ENCODE peak calls at places on chromosomes 6 and 20, in five cellular contexts. One of them, this sample, is unnamed.

GRCh38 chr20:47295921-47296426 is 60.5 kb downstream of the ZMYND8 start:
- DNase-seq in psoas muscle: no peak
- DNase-seq in DND-41: no peak
- DNase-seq in MM.1S: no peak
- DNase-seq in astrocyte: peak; percentile 62
- DNase-seq in this sample: peak; percentile 12

GRCh38 chr6:108580645-108581044 is 19.9 kb downstream of the FOXO3 start:
- DNase-seq in psoas muscle: no peak
- DNase-seq in DND-41: no peak
- DNase-seq in MM.1S: no peak
- DNase-seq in astrocyte: no peak
- DNase-seq in this sample: no peak

GRCh38 chr6:116059713-116060571 is 749 bp downstream of the FRK start:
- DNase-seq in psoas muscle: no peak
- DNase-seq in DND-41: no peak
- DNase-seq in MM.1S: peak; percentile 58
- DNase-seq in astrocyte: peak; percentile 6
- DNase-seq in this sample: no peak

GRCh38 chr20:19620471-19620870 is 137.6 kb upstream of the RIN2 start:
- DNase-seq in psoas muscle: no peak
- DNase-seq in DND-41: no peak
- DNase-seq in MM.1S: no peak
- DNase-seq in astrocyte: no peak
- DNase-seq in this sample: no peak

GRCh38 chr6:133757330-133757729 is 131.6 kb upstream of the TCF21 start:
- DNase-seq in psoas muscle: no peak
- DNase-seq in DND-41: no peak
- DNase-seq in MM.1S: no peak
- DNase-seq in astrocyte: no peak
- DNase-seq in this sample: no peak

GRCh38 chr6:27752038-27752885 is 159.9 kb downstream of the OR2B2 start:
- DNase-seq in psoas muscle: peak; percentile 28
- DNase-seq in DND-41: peak; percentile 66
- DNase-seq in MM.1S: peak; percentile 84
- DNase-seq in astrocyte: peak; percentile 60
- DNase-seq in this sample: peak; percentile 6

GRCh38 chr20:59322813-59323469 is 22.5 kb downstream of the EDN3 start:
- DNase-seq in psoas muscle: no peak
- DNase-seq in DND-41: no peak
- DNase-seq in MM.1S: no peak
- DNase-seq in astrocyte: no peak
- DNase-seq in this sample: no peak

GRCh38 chr6:80445752-80446151 is 339.3 kb downstream of the BCKDHB start:
- DNase-seq in psoas muscle: no peak
- DNase-seq in DND-41: no peak
- DNase-seq in MM.1S: no peak
- DNase-seq in astrocyte: no peak
- DNase-seq in this sample: no peak

GRCh38 chr20:57928181-57928967 is 218.6 kb upstream of the PMEPA1 start:
- DNase-seq in psoas muscle: no peak
- DNase-seq in DND-41: no peak
- DNase-seq in MM.1S: no peak
- DNase-seq in astrocyte: peak; percentile 56
- DNase-seq in this sample: no peak

GRCh38 chr6:34557228-34557627 is 1.1 kb upstream of the SPDEF start:
- DNase-seq in psoas muscle: no peak
- DNase-seq in DND-41: no peak
- DNase-seq in MM.1S: no peak
- DNase-seq in astrocyte: no peak
- DNase-seq in this sample: no peak

DNA sequence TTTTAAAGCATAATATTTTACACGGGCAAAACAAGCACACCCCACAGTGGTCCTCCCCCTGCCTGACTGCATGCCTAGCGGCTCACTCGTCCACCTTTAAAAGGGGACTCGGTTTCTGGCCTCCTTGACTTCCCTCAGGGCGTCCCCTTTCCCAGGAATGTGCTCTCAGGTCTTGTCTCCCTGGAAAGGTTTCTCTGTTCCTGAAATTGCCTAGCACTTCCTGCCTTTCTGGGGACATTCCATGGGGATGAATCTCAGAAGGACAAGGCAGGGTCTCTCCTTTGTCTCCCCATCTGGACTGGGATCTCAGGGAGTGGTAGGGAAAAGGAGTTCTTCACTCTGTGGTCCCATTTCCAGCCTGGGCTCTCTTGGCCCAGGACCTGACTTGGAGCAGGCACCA is 4.9 kb downstream of the TCF15 start:
- DNase-seq in psoas muscle: no peak
- DNase-seq in DND-41: no peak
- DNase-seq in MM.1S: no peak
- DNase-seq in astrocyte: no peak
- DNase-seq in this sample: no peak
- H3K27ac ChIP-seq in psoas muscle: peak overlapping the region; percentile 46
- H3K27ac ChIP-seq in DND-41: no peak overlapping the region
- H3K27ac ChIP-seq in MM.1S: no peak overlapping the region
- H3K27ac ChIP-seq in astrocyte: no peak overlapping the region
- H3K27ac ChIP-seq in this sample: no peak overlapping the region

GRCh38 chr20:32831982-32832381 is 12.2 kb downstream of the MAPRE1 start:
- DNase-seq in psoas muscle: no peak
- DNase-seq in DND-41: no peak
- DNase-seq in MM.1S: no peak
- DNase-seq in astrocyte: no peak
- DNase-seq in this sample: no peak

GRCh38 chr20:32834972-32835371 is 15.2 kb downstream of the MAPRE1 start:
- DNase-seq in psoas muscle: no peak
- DNase-seq in DND-41: no peak
- DNase-seq in MM.1S: no peak
- DNase-seq in astrocyte: no peak
- DNase-seq in this sample: no peak

GRCh38 chr20:32830437-32830836 is 10.7 kb downstream of the MAPRE1 start:
- DNase-seq in psoas muscle: no peak
- DNase-seq in DND-41: no peak
- DNase-seq in MM.1S: no peak
- DNase-seq in astrocyte: no peak
- DNase-seq in this sample: no peak

GRCh38 chr20:32829291-32830005 is 9.7 kb downstream of the MAPRE1 start:
- DNase-seq in psoas muscle: peak; percentile 59
- DNase-seq in DND-41: no peak
- DNase-seq in MM.1S: no peak
- DNase-seq in astrocyte: peak; percentile 46
- DNase-seq in this sample: no peak

DNA sequence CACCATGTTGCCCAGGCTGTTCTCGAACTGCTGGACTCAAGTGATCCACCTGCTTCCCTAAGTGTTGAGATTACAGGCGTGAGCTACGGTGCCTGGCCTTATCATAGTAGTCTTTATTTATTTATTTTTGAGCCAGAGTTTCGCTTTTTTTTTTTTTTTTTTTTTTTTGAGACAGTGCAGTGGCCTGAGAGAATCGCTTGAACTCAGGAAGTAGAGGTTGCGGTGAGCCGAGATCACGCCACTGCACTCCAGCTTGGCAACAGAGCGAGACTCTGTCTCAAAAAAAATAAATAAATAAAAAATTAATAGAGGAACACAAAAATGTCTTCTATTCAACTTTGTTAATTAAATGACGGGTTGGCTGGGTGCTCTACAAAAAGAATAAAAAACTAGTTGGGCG is 12.9 kb downstream of the MAPRE1 start:
- DNase-seq in psoas muscle: no peak
- DNase-seq in DND-41: no peak
- DNase-seq in MM.1S: no peak
- DNase-seq in astrocyte: no peak
- DNase-seq in this sample: no peak
- H3K27ac ChIP-seq in psoas muscle: no peak overlapping the region
- H3K27ac ChIP-seq in DND-41: no peak overlapping the region
- H3K27ac ChIP-seq in MM.1S: no peak overlapping the region
- H3K27ac ChIP-seq in astrocyte: no peak overlapping the region
- H3K27ac ChIP-seq in this sample: no peak overlapping the region

DNA sequence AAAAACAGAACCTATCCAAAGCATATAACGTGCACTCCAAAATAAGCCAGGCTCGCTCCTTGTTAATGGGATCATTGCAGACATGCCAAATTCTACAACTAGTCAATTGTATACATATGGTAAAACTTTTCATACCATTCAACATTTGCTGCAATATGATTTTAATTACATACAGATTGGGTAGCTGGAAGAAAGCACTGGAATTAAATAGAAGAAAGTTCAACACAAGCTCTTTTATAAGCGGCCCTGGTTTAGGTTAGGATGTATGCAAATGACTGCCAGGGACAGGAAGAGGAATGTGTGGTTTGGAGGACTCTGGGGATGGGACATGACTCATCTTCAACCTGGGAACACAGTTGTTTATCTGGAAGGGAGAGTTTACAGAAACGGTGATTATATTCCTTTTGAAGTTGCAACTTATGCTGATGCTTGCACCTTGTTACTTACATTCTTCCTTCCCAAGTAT is 62.5 kb upstream of the TIAM2 start:
- DNase-seq in psoas muscle: no peak
- DNase-seq in DND-41: no peak
- DNase-seq in MM.1S: no peak
- DNase-seq in astrocyte: peak; percentile 85
- DNase-seq in this sample: no peak
- H3K27ac ChIP-seq in psoas muscle: no peak overlapping the region
- H3K27ac ChIP-seq in DND-41: no peak overlapping the region
- H3K27ac ChIP-seq in MM.1S: no peak overlapping the region
- H3K27ac ChIP-seq in astrocyte: peak overlapping the region; percentile 50
- H3K27ac ChIP-seq in this sample: no peak overlapping the region

GRCh38 chr6:2986722-2987196 is 12.9 kb upstream of the NQO2 start:
- DNase-seq in psoas muscle: no peak
- DNase-seq in DND-41: no peak
- DNase-seq in MM.1S: no peak
- DNase-seq in astrocyte: peak; percentile 90
- DNase-seq in this sample: no peak
- H3K27ac ChIP-seq in psoas muscle: no peak overlapping the region
- H3K27ac ChIP-seq in DND-41: no peak overlapping the region
- H3K27ac ChIP-seq in MM.1S: no peak overlapping the region
- H3K27ac ChIP-seq in astrocyte: peak overlapping the region; percentile 35
- H3K27ac ChIP-seq in this sample: no peak overlapping the region

GRCh38 chr20:25750765-25751696 is 54.4 kb upstream of the ZNF337 start:
- DNase-seq in psoas muscle: peak; percentile 30
- DNase-seq in DND-41: no peak
- DNase-seq in MM.1S: peak; percentile 53
- DNase-seq in astrocyte: no peak
- DNase-seq in this sample: no peak
- H3K27ac ChIP-seq in psoas muscle: no peak overlapping the region
- H3K27ac ChIP-seq in DND-41: no peak overlapping the region
- H3K27ac ChIP-seq in MM.1S: no peak overlapping the region
- H3K27ac ChIP-seq in astrocyte: no peak overlapping the region
- H3K27ac ChIP-seq in this sample: no peak overlapping the region

GRCh38 chr6:40932366-40932765 is 106.7 kb downstream of the UNC5CL start:
- DNase-seq in psoas muscle: no peak
- DNase-seq in DND-41: no peak
- DNase-seq in MM.1S: no peak
- DNase-seq in astrocyte: no peak
- DNase-seq in this sample: no peak

GRCh38 chr6:40933864-40934263 is 105.2 kb downstream of the UNC5CL start:
- DNase-seq in psoas muscle: no peak
- DNase-seq in DND-41: no peak
- DNase-seq in MM.1S: no peak
- DNase-seq in astrocyte: no peak
- DNase-seq in this sample: no peak

GRCh38 chr6:40930555-40930954 is 108.5 kb downstream of the UNC5CL start:
- DNase-seq in psoas muscle: peak; percentile 25
- DNase-seq in DND-41: no peak
- DNase-seq in MM.1S: no peak
- DNase-seq in astrocyte: no peak
- DNase-seq in this sample: no peak

GRCh38 chr6:40931927-40932326 is 107.1 kb downstream of the UNC5CL start:
- DNase-seq in psoas muscle: no peak
- DNase-seq in DND-41: no peak
- DNase-seq in MM.1S: no peak
- DNase-seq in astrocyte: peak; percentile 33
- DNase-seq in this sample: no peak

GRCh38 chr6:40932953-40933352 is 106.1 kb downstream of the UNC5CL start:
- DNase-seq in psoas muscle: no peak
- DNase-seq in DND-41: no peak
- DNase-seq in MM.1S: no peak
- DNase-seq in astrocyte: no peak
- DNase-seq in this sample: no peak
- H3K27ac ChIP-seq in psoas muscle: no peak overlapping the region
- H3K27ac ChIP-seq in DND-41: no peak overlapping the region
- H3K27ac ChIP-seq in MM.1S: no peak overlapping the region
- H3K27ac ChIP-seq in astrocyte: no peak overlapping the region
- H3K27ac ChIP-seq in this sample: no peak overlapping the region

DNA sequence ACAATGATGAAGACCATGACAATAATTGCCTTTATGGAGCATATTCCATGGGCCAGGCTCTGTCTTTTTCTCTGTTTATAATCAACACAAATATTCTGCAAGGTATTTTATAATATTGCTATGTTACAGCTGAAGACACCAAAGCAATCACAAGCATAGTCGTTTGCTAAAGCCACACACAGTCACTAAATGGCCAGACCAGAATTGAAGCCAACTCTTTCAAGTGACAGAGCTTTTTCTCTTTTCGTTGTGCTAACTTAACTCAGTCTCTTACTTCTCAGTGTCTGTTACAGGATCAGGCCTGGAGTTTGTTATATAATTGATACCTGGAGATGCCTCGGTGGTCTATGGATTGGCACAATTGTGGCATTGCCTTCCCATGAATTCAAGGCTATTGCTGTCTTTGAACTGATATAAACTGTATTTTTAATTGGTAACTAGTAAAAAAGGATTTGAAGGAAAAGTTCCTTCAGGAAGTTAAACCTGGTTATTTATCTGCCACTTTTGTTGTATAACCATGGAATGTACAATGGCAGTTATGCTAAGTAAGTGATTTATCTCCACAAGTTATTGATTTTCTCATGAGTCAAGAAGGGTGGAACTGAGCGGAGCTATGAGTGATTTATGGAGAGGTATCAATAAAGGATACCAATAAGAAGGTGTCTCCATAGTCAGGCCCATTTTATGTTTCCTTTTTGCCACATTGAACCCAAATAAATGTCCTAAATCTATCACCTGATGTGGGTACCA is 67.6 kb downstream of the PFDN4 start:
- DNase-seq in psoas muscle: no peak
- DNase-seq in DND-41: no peak
- DNase-seq in MM.1S: no peak
- DNase-seq in astrocyte: no peak
- DNase-seq in this sample: no peak
- H3K27ac ChIP-seq in psoas muscle: no peak overlapping the region
- H3K27ac ChIP-seq in DND-41: no peak overlapping the region
- H3K27ac ChIP-seq in MM.1S: no peak overlapping the region
- H3K27ac ChIP-seq in astrocyte: no peak overlapping the region
- H3K27ac ChIP-seq in this sample: no peak overlapping the region